ENCODE peak calls at places on chromosomes 4 and X, in six cellular contexts. A, M, V, N, L and X are unnamed samples. For H3K9me2, the result is how much of the 10 kb centered on the place peaks cover.

GRCh38 chrX:18255059-18255458 is 34.4 kb upstream of the BEND2 start:
- DNase-seq in A (no peak), M (no peak), V (no peak), N (no peak), L (no peak), X (no peak)

GRCh38 chr4:172042714-172043114 is 229.5 kb downstream of the GALNTL6 start:
- DNase-seq in A (peak), M (no peak), V (no peak), N (no peak), L (no peak), X (peak)

GRCh38 chr4:8727546-8728510 is 135.3 kb downstream of the CPZ start:
- DNase-seq in A (no peak), M (no peak), V (no peak), N (peak), L (peak), X (no peak)

GRCh38 chrX:27796640-27797257 is 11.0 kb upstream of the MAGEB10 start:
- DNase-seq in A (no peak), M (no peak), V (no peak), N (no peak), L (no peak), X (no peak)

GRCh38 chr4:35836591-35836990 is 407.7 kb downstream of the ARAP2 start:
- DNase-seq in A (no peak), M (no peak), V (no peak), N (no peak), L (no peak), X (no peak)

GRCh38 chr4:94621491-94622080 is 136.2 kb upstream of the BMPR1B start:
- DNase-seq in A (peak), M (peak), V (peak), N (peak), L (peak), X (peak)

GRCh38 chr4:104971458-104971857 is 175.2 kb upstream of the TET2 start:
- DNase-seq in A (no peak), M (no peak), V (no peak), N (no peak), L (no peak), X (peak)

GRCh38 chr4:121138014-121138413 is 26.1 kb downstream of the TNIP3 start:
- DNase-seq in A (no peak), M (no peak), V (no peak), N (no peak), L (no peak), X (no peak)

GRCh38 chrX:22192419-22193086 is 80.2 kb upstream of the CBLL2 start:
- DNase-seq in A (peak), M (peak), V (peak), N (peak), L (peak), X (peak)

GRCh38 chr4:115529126-115529525 is 415.7 kb upstream of the NDST4 start:
- DNase-seq in A (no peak), M (no peak), V (no peak), N (no peak), L (no peak), X (no peak)

GRCh38 chr4:71550220-71551190 is 211.7 kb downstream of the SLC4A4 start:
- DNase-seq in A (no peak), M (peak), V (no peak), N (no peak), L (no peak), X (peak)

DNA sequence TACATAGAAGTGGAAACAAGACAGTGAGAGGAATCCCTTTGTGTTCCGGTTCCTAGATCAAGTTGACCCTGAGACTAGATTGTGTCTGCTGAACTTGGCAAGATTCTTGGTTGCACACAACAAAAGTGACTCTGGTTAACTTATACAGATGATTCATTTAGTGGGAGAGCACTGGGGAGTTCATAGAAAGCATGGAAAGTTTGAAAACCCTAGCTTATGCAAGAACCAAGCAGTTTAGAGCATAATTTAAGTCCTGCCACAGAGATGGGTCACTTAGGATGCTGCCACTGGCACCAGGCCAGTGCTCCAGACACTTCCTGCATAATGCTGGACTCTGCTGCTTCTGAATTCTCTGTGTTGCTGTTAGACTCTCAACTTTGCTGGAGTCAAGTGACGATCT is 12.8 kb upstream of the DCUN1D4 start:
- DNase-seq in A (no peak), M (peak), V (no peak), N (no peak), L (no peak), X (no peak)
- H3K9me2 ChIP-seq in A (under half), M (under half), V (under half), N (under half), L (under half), X (under half)

GRCh38 chr4:61200991-61201526 is 933 bp downstream of the ADGRL3 start:
- DNase-seq in A (no peak), M (peak), V (no peak), N (peak), L (no peak), X (peak)
- H3K4me3 ChIP-seq in A (no peak), M (no peak), V (no peak), N (peak), L (peak), X (peak)

GRCh38 chr4:108168672-108169562 is at the start of gene LEF1:
- DNase-seq in A (no peak), M (peak), V (no peak), N (peak), L (peak), X (peak)
- H3K9ac ChIP-seq in A (no peak), M (no peak), V (no peak), N (no peak), L (peak), X (no peak)

DNA sequence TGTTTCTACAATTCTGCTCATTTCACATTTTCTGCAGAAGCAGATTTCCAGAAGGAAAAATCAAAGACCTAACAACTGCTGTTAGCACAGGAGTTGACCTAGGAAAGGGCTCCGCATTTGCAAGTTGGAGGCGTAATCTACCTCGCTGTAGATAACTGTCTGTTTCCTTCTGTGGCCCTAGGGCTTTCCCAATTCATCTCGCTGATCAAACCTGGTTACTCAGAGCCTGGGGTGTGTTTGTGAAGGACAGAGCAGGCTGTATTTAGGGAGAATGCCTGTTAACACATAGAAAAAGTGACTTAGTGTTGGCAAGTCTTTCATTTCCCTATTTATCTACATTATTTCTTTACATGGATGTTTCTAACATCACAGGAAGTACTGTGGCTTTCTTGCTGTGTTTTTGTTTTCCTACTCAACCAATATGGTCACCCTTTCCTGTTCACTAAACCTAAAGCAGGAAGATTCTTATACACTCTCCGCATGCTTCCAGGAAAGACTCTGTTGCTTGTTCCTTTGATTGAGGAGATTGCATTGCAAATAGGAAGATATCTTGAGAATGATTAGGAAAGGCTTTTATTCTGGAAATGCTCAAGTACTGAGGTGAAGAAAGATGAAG is 40.5 kb downstream of the AGA start:
- DNase-seq in A (no peak), M (no peak), V (no peak), N (no peak), L (no peak), X (no peak)
- H3K9me2 ChIP-seq in A (under half), M (under half), V (under half), N (under half), L (under half), X (under half)

DNA sequence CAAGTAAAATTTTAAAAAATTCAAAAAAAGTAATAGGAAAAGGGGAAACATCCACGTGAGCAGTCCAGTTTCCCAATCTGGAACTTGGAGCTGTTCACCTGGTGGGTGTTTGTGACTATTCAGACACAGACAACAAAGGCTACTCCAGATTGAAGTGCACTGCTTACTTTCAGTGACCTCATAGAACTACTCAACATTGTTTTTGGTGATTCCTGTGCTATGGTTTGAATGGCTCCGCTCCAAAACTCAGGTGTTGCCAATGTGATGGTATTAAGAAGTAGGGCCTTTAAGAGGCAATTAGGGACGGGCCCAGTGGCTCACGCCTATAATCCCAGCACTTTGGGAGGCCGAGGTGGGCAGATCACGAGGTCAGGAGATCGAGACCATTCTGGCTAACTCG is 22.1 kb downstream of the SH3RF1 start:
- DNase-seq in A (no peak), M (no peak), V (no peak), N (no peak), L (no peak), X (no peak)
- H3K4me3 ChIP-seq in A (no peak), M (no peak), V (no peak), N (no peak), L (no peak), X (no peak)

GRCh38 chr4:4853921-4854648 is 5.4 kb upstream of the MSX1 start:
- DNase-seq in A (no peak), M (no peak), V (no peak), N (no peak), L (no peak), X (no peak)
- H3K9ac ChIP-seq in A (no peak), M (peak), V (no peak), N (no peak), L (no peak), X (no peak)

DNA sequence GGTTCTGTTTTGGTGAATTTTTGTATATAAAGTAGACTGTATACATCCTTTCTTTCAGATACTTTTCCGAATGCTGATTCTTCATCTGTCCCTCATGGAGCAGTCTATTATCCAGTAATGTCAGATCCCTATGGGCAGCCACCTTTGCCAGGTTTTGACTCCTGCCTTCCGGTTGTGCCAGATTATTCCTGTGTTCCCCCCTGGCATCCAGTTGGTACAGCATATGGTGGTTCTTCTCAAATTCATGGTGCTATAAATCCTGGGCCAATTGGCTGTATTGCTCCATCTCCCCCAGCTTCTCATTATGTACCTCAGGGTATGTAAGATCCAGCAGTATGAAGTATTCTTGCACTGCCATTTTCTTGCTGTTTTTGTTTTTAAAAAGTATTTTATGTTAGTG is 78.7 kb downstream of the ALG13 start:
- DNase-seq in A (no peak), M (no peak), V (no peak), N (no peak), L (no peak), X (no peak)
- H3K9me2 ChIP-seq in A (under half), M (under half), V (under half), N (under half), L (under half), X (under half)

GRCh38 chr4:126853715-126854114 is 779.0 kb upstream of the INTU start:
- DNase-seq in A (no peak), M (no peak), V (no peak), N (no peak), L (no peak), X (no peak)
- H3K4me3 ChIP-seq in A (no peak), M (no peak), V (no peak), N (no peak), L (no peak), X (no peak)